ENCODE peak calls at places on chromosomes 11 and 22, in ten cellular contexts. One of them, this sample, is unnamed.

GRCh38 chr22:17808688-17809403 is 34.6 kb upstream of the BID start:
- DNase-seq in stomach: no peak
- DNase-seq in fibroblast of villous mesenchyme: peak; percentile 30
- DNase-seq in BJ: no peak
- DNase-seq in neural progenitor cell: no peak
- DNase-seq in tibial artery: no peak
- DNase-seq in astrocyte of the spinal cord: no peak
- DNase-seq in dorsolateral prefrontal cortex: no peak
- DNase-seq in fibroblast of mammary gland: no peak
- DNase-seq in B cell: no peak
- DNase-seq in this sample: no peak

GRCh38 chr22:48940266-48940987 is 887.2 kb downstream of the BRD1 start:
- DNase-seq in stomach: peak; percentile 21
- DNase-seq in fibroblast of villous mesenchyme: no peak
- DNase-seq in BJ: no peak
- DNase-seq in neural progenitor cell: no peak
- DNase-seq in tibial artery: peak; percentile 10
- DNase-seq in astrocyte of the spinal cord: no peak
- DNase-seq in dorsolateral prefrontal cortex: no peak
- DNase-seq in fibroblast of mammary gland: no peak
- DNase-seq in B cell: no peak
- DNase-seq in this sample: peak; percentile 42

GRCh38 chr22:36612458-36612857 is 83.5 kb upstream of the EIF3D start:
- DNase-seq in stomach: no peak
- DNase-seq in fibroblast of villous mesenchyme: peak; percentile 82
- DNase-seq in BJ: peak; percentile 8
- DNase-seq in neural progenitor cell: no peak
- DNase-seq in tibial artery: no peak
- DNase-seq in astrocyte of the spinal cord: no peak
- DNase-seq in dorsolateral prefrontal cortex: no peak
- DNase-seq in fibroblast of mammary gland: peak; percentile 59
- DNase-seq in B cell: peak; percentile 31
- DNase-seq in this sample: no peak

GRCh38 chr11:19714387-19715363 is 2.0 kb downstream of the NAV2 start:
- DNase-seq in stomach: no peak
- DNase-seq in fibroblast of villous mesenchyme: peak; percentile 10
- DNase-seq in BJ: peak; percentile 19
- DNase-seq in neural progenitor cell: peak; percentile 49
- DNase-seq in tibial artery: peak; percentile 79
- DNase-seq in astrocyte of the spinal cord: peak; percentile 51
- DNase-seq in dorsolateral prefrontal cortex: peak; percentile 80
- DNase-seq in fibroblast of mammary gland: peak; percentile 81
- DNase-seq in B cell: no peak
- DNase-seq in this sample: no peak

GRCh38 chr22:19663821-19664325 is 50.4 kb upstream of the SEPTIN5 start:
- DNase-seq in stomach: no peak
- DNase-seq in fibroblast of villous mesenchyme: peak; percentile 44
- DNase-seq in BJ: no peak
- DNase-seq in neural progenitor cell: peak; percentile 31
- DNase-seq in tibial artery: no peak
- DNase-seq in astrocyte of the spinal cord: peak; percentile 78
- DNase-seq in dorsolateral prefrontal cortex: no peak
- DNase-seq in fibroblast of mammary gland: peak; percentile 73
- DNase-seq in B cell: no peak
- DNase-seq in this sample: no peak

GRCh38 chr11:96875772-96876171 is 486.0 kb downstream of the JRKL start:
- DNase-seq in stomach: no peak
- DNase-seq in fibroblast of villous mesenchyme: no peak
- DNase-seq in BJ: no peak
- DNase-seq in neural progenitor cell: no peak
- DNase-seq in tibial artery: no peak
- DNase-seq in astrocyte of the spinal cord: no peak
- DNase-seq in dorsolateral prefrontal cortex: no peak
- DNase-seq in fibroblast of mammary gland: peak; percentile 4
- DNase-seq in B cell: no peak
- DNase-seq in this sample: no peak

GRCh38 chr22:44755000-44755399 is 2.6 kb downstream of the ARHGAP8 start:
- DNase-seq in stomach: no peak
- DNase-seq in fibroblast of villous mesenchyme: no peak
- DNase-seq in BJ: no peak
- DNase-seq in neural progenitor cell: no peak
- DNase-seq in tibial artery: no peak
- DNase-seq in astrocyte of the spinal cord: no peak
- DNase-seq in dorsolateral prefrontal cortex: no peak
- DNase-seq in fibroblast of mammary gland: no peak
- DNase-seq in B cell: no peak
- DNase-seq in this sample: no peak

GRCh38 chr22:31488346-31488883 is 1.2 kb downstream of the EIF4ENIF1 start:
- DNase-seq in stomach: no peak
- DNase-seq in fibroblast of villous mesenchyme: no peak
- DNase-seq in BJ: no peak
- DNase-seq in neural progenitor cell: no peak
- DNase-seq in tibial artery: no peak
- DNase-seq in astrocyte of the spinal cord: no peak
- DNase-seq in dorsolateral prefrontal cortex: no peak
- DNase-seq in fibroblast of mammary gland: no peak
- DNase-seq in B cell: no peak
- DNase-seq in this sample: no peak

GRCh38 chr11:35714882-35715612 is 52.5 kb downstream of the TRIM44 start:
- DNase-seq in stomach: no peak
- DNase-seq in fibroblast of villous mesenchyme: peak; percentile 42
- DNase-seq in BJ: no peak
- DNase-seq in neural progenitor cell: no peak
- DNase-seq in tibial artery: no peak
- DNase-seq in astrocyte of the spinal cord: peak; percentile 65
- DNase-seq in dorsolateral prefrontal cortex: no peak
- DNase-seq in fibroblast of mammary gland: peak; percentile 73
- DNase-seq in B cell: no peak
- DNase-seq in this sample: no peak

GRCh38 chr11:35711924-35712323 is 49.3 kb downstream of the TRIM44 start:
- DNase-seq in stomach: no peak
- DNase-seq in fibroblast of villous mesenchyme: no peak
- DNase-seq in BJ: no peak
- DNase-seq in neural progenitor cell: no peak
- DNase-seq in tibial artery: no peak
- DNase-seq in astrocyte of the spinal cord: no peak
- DNase-seq in dorsolateral prefrontal cortex: no peak
- DNase-seq in fibroblast of mammary gland: no peak
- DNase-seq in B cell: no peak
- DNase-seq in this sample: no peak

GRCh38 chr11:35712533-35712932 is 50.0 kb downstream of the TRIM44 start:
- DNase-seq in stomach: no peak
- DNase-seq in fibroblast of villous mesenchyme: no peak
- DNase-seq in BJ: no peak
- DNase-seq in neural progenitor cell: no peak
- DNase-seq in tibial artery: no peak
- DNase-seq in astrocyte of the spinal cord: no peak
- DNase-seq in dorsolateral prefrontal cortex: no peak
- DNase-seq in fibroblast of mammary gland: no peak
- DNase-seq in B cell: no peak
- DNase-seq in this sample: no peak

GRCh38 chr11:35709386-35709785 is 46.8 kb downstream of the TRIM44 start:
- DNase-seq in stomach: no peak
- DNase-seq in fibroblast of villous mesenchyme: no peak
- DNase-seq in BJ: no peak
- DNase-seq in neural progenitor cell: no peak
- DNase-seq in tibial artery: no peak
- DNase-seq in astrocyte of the spinal cord: no peak
- DNase-seq in dorsolateral prefrontal cortex: no peak
- DNase-seq in fibroblast of mammary gland: no peak
- DNase-seq in B cell: no peak
- DNase-seq in this sample: no peak

DNA sequence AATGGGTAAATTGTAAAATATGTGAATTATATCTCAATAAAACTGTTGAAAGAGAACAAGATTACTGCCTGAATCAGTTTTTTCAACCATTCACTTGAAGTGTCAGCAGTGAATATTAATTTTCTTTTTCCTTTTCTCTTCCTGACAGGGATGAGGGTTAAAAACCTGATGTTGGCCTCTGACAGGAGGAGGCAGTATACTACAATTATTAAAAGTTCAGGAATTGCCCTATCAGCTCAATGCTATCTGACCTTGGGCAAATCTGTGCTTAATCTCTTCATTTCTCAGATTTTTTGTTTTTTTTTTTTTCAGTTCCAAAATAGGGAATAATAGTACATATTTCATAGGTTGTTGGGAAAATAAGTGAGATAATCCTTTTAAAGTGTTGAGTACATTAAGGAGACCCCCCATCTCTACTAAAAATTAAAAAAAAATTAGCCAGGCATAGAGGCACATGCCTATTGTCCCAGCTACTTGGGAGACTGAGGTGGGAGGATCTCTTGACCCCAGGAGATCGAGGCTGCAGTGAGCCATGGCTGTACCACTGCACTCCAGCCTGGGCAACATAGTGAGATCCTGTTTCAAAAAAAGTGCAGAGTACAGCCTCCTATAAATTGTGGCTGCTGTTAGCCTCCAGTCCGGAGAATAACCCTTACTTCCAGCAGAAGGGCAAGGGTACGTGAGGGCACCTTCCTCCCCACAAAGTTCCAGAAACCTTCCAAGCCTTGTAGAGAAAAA is 48.8 kb downstream of the TRIM44 start:
- DNase-seq in stomach: no peak
- DNase-seq in fibroblast of villous mesenchyme: no peak
- DNase-seq in BJ: no peak
- DNase-seq in neural progenitor cell: no peak
- DNase-seq in tibial artery: no peak
- DNase-seq in astrocyte of the spinal cord: no peak
- DNase-seq in dorsolateral prefrontal cortex: no peak
- DNase-seq in fibroblast of mammary gland: peak; percentile 11
- DNase-seq in B cell: no peak
- DNase-seq in this sample: no peak
- TF ChIP-seq CTCF in stomach: no peak
- TF ChIP-seq CTCF in fibroblast of villous mesenchyme: no peak
- TF ChIP-seq CTCF in BJ: peak; percentile 29
- TF ChIP-seq CTCF in neural progenitor cell: peak; percentile 21
- TF ChIP-seq CTCF in tibial artery: no peak
- TF ChIP-seq CTCF in astrocyte of the spinal cord: no peak
- TF ChIP-seq CTCF in dorsolateral prefrontal cortex: no peak
- TF ChIP-seq CTCF in fibroblast of mammary gland: peak; percentile 21
- TF ChIP-seq CTCF in B cell: no peak
- TF ChIP-seq CTCF in this sample: peak; percentile 40

DNA sequence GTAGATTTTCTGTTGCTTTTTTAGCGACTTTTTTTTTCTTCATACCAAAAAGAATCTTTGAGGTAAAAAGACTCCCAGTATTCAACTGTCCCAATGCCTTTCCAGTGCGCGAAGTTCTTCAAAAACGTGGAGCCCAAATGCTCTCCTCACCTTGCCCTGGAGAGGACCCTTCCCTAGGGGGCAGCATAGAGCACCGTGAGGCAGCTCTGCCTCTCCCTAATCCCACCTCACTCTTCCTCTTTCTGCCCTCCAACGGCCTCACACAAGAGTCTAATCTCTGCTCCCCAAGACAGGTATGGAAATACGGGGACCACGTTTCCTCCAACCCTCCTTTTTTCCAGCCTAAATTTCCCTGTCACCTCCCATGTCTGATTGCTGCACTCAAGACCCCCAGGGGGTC is 117.5 kb upstream of the ALX4 start:
- DNase-seq in stomach: no peak
- DNase-seq in fibroblast of villous mesenchyme: no peak
- DNase-seq in BJ: no peak
- DNase-seq in neural progenitor cell: peak; percentile 26
- DNase-seq in tibial artery: no peak
- DNase-seq in astrocyte of the spinal cord: no peak
- DNase-seq in dorsolateral prefrontal cortex: no peak
- DNase-seq in fibroblast of mammary gland: no peak
- DNase-seq in B cell: no peak
- DNase-seq in this sample: no peak
- TF ChIP-seq CTCF in stomach: no peak
- TF ChIP-seq CTCF in fibroblast of villous mesenchyme: peak; percentile 26
- TF ChIP-seq CTCF in BJ: peak; percentile 16
- TF ChIP-seq CTCF in neural progenitor cell: peak; percentile 52
- TF ChIP-seq CTCF in tibial artery: no peak
- TF ChIP-seq CTCF in astrocyte of the spinal cord: peak; percentile 16
- TF ChIP-seq CTCF in dorsolateral prefrontal cortex: no peak
- TF ChIP-seq CTCF in fibroblast of mammary gland: peak; percentile 32
- TF ChIP-seq CTCF in B cell: peak; percentile 12
- TF ChIP-seq CTCF in this sample: peak; percentile 49

DNA sequence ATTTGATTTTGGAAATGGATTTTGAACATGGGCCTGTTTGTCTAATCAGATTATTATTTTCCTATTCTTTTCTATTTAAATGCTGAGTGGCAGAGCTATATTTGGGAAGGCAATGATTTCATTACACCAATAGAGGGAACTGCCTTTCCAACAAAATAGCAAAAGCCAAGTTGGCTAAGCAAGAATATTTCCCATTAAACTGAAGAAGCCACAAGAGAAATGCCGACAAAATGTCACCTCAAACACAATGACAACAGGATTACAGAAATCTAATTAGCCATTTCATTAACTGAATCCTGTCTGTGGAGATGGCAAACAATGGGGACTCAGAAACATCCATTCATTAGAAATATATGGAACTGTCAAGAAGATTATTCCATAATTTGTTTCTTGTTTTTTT is 1593.1 kb upstream of the RAG2 start:
- DNase-seq in stomach: no peak
- DNase-seq in fibroblast of villous mesenchyme: no peak
- DNase-seq in BJ: no peak
- DNase-seq in neural progenitor cell: no peak
- DNase-seq in tibial artery: no peak
- DNase-seq in astrocyte of the spinal cord: no peak
- DNase-seq in dorsolateral prefrontal cortex: no peak
- DNase-seq in fibroblast of mammary gland: no peak
- DNase-seq in B cell: no peak
- DNase-seq in this sample: no peak
- TF ChIP-seq CTCF in stomach: no peak
- TF ChIP-seq CTCF in fibroblast of villous mesenchyme: no peak
- TF ChIP-seq CTCF in BJ: no peak
- TF ChIP-seq CTCF in neural progenitor cell: no peak
- TF ChIP-seq CTCF in tibial artery: no peak
- TF ChIP-seq CTCF in astrocyte of the spinal cord: no peak
- TF ChIP-seq CTCF in dorsolateral prefrontal cortex: no peak
- TF ChIP-seq CTCF in fibroblast of mammary gland: no peak
- TF ChIP-seq CTCF in B cell: no peak
- TF ChIP-seq CTCF in this sample: peak; percentile 70

GRCh38 chr11:131025421-131026126 is 109.3 kb upstream of the SNX19 start:
- DNase-seq in stomach: no peak
- DNase-seq in fibroblast of villous mesenchyme: no peak
- DNase-seq in BJ: no peak
- DNase-seq in neural progenitor cell: no peak
- DNase-seq in tibial artery: no peak
- DNase-seq in astrocyte of the spinal cord: no peak
- DNase-seq in dorsolateral prefrontal cortex: no peak
- DNase-seq in fibroblast of mammary gland: no peak
- DNase-seq in B cell: no peak
- DNase-seq in this sample: no peak

GRCh38 chr11:131027501-131027900 is 111.2 kb upstream of the SNX19 start:
- DNase-seq in stomach: no peak
- DNase-seq in fibroblast of villous mesenchyme: peak; percentile 19
- DNase-seq in BJ: no peak
- DNase-seq in neural progenitor cell: no peak
- DNase-seq in tibial artery: no peak
- DNase-seq in astrocyte of the spinal cord: no peak
- DNase-seq in dorsolateral prefrontal cortex: no peak
- DNase-seq in fibroblast of mammary gland: peak; percentile 2
- DNase-seq in B cell: no peak
- DNase-seq in this sample: no peak

DNA sequence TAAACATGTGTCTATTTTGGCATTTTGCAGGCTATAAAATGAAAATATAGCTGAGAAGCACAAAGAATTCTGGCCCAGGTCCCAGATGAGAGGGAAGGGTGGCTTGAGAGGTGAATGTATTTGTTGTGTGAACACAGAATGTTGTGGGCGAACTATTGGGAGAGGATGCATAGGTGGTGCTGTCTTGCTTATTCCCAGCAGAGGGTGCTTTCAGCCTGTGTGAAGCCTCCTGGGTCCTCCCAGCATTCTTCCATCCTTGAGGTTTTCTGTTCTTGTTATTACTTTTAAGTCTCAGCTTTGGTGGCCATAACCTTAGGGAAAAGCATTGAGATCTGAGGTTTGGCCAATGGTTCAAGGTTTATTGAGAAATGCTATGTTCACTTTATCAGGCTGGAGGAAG is 108.7 kb upstream of the SNX19 start:
- DNase-seq in stomach: no peak
- DNase-seq in fibroblast of villous mesenchyme: peak; percentile 61
- DNase-seq in BJ: no peak
- DNase-seq in neural progenitor cell: peak; percentile 61
- DNase-seq in tibial artery: no peak
- DNase-seq in astrocyte of the spinal cord: peak; percentile 58
- DNase-seq in dorsolateral prefrontal cortex: no peak
- DNase-seq in fibroblast of mammary gland: peak; percentile 66
- DNase-seq in B cell: no peak
- DNase-seq in this sample: no peak
- TF ChIP-seq CTCF in stomach: no peak
- TF ChIP-seq CTCF in fibroblast of villous mesenchyme: peak; percentile 81
- TF ChIP-seq CTCF in BJ: peak; percentile 77
- TF ChIP-seq CTCF in neural progenitor cell: peak; percentile 69
- TF ChIP-seq CTCF in tibial artery: no peak
- TF ChIP-seq CTCF in astrocyte of the spinal cord: peak; percentile 78
- TF ChIP-seq CTCF in dorsolateral prefrontal cortex: no peak
- TF ChIP-seq CTCF in fibroblast of mammary gland: peak; percentile 82
- TF ChIP-seq CTCF in B cell: no peak
- TF ChIP-seq CTCF in this sample: peak; percentile 78